ENCODE peak calls at places on chromosomes 5 and 9, in six cellular contexts. Q is brain microvascular endothelial cell, E is lower lobe of right lung, K is AG09319, X is IMR-90, B is AG10803. C is an unnamed sample.

GRCh38 chr5:103467831-103468230 is 94.8 kb downstream of the NUDT12 start:
- DNase-seq in Q (no peak), E (no peak), K (no peak), X (no peak), B (peak; percentile 63), C (no peak)

GRCh38 chr9:371349-371748 is 156.7 kb downstream of the DOCK8 start:
- DNase-seq in Q (no peak), E (no peak), K (no peak), X (no peak), B (no peak), C (no peak)

GRCh38 chr5:39340486-39340885 is 23.8 kb downstream of the C9 start:
- DNase-seq in Q (no peak), E (no peak), K (no peak), X (no peak), B (peak; percentile 26), C (no peak)

GRCh38 chr9:136201609-136202448 is 3.1 kb downstream of the LHX3 start:
- DNase-seq in Q (no peak), E (no peak), K (no peak), X (no peak), B (no peak), C (no peak)

GRCh38 chr5:143135832-143136551 is 267.5 kb downstream of the NR3C1 start:
- DNase-seq in Q (peak; percentile 9), E (no peak), K (no peak), X (peak; percentile 17), B (no peak), C (peak; percentile 59)

GRCh38 chr9:114621561-114621960 is 10.5 kb downstream of the TMEM268 start:
- DNase-seq in Q (no peak), E (no peak), K (no peak), X (no peak), B (no peak), C (no peak)

GRCh38 chr9:83544002-83544698 is 5.9 kb upstream of the FRMD3 start:
- DNase-seq in Q (peak; percentile 57), E (no peak), K (peak; percentile 71), X (peak; percentile 38), B (peak; percentile 90), C (peak; percentile 13)

GRCh38 chr5:68279960-68280359 is 64.4 kb downstream of the PIK3R1 start:
- DNase-seq in Q (no peak), E (no peak), K (no peak), X (no peak), B (no peak), C (no peak)

GRCh38 chr5:6937675-6938074 is 224.4 kb downstream of the TENT4A start:
- DNase-seq in Q (no peak), E (no peak), K (no peak), X (no peak), B (no peak), C (no peak)

GRCh38 chr9:87581513-87581912 is 83.8 kb downstream of the DAPK1 start:
- DNase-seq in Q (no peak), E (no peak), K (no peak), X (no peak), B (no peak), C (peak; percentile 79)

GRCh38 chr5:178115136-178115834 is 2.0 kb downstream of the N4BP3 start:
- DNase-seq in Q (no peak), E (no peak), K (no peak), X (no peak), B (no peak), C (no peak)

GRCh38 chr9:131398204-131398603 is 4.3 kb downstream of the PRRC2B start:
- DNase-seq in Q (no peak), E (peak; percentile 59), K (no peak), X (no peak), B (no peak), C (no peak)

GRCh38 chr9:126436545-126437269 is 110.1 kb downstream of the MVB12B start:
- DNase-seq in Q (no peak), E (no peak), K (no peak), X (peak; percentile 22), B (no peak), C (no peak)

GRCh38 chr9:79578891-79579290 is 7.1 kb downstream of the TLE4 start:
- DNase-seq in Q (no peak), E (no peak), K (no peak), X (no peak), B (peak; percentile 64), C (no peak)

GRCh38 chr5:139650031-139650688 is 2.0 kb downstream of the CXXC5 start:
- DNase-seq in Q (no peak), E (peak; percentile 50), K (no peak), X (no peak), B (no peak), C (no peak)
- TF ChIP-seq CTCF in Q (peak; percentile 60), E (peak; percentile 33), K (peak; percentile 35), X (peak; percentile 35), B (peak; percentile 31), C (peak; percentile 35)

DNA sequence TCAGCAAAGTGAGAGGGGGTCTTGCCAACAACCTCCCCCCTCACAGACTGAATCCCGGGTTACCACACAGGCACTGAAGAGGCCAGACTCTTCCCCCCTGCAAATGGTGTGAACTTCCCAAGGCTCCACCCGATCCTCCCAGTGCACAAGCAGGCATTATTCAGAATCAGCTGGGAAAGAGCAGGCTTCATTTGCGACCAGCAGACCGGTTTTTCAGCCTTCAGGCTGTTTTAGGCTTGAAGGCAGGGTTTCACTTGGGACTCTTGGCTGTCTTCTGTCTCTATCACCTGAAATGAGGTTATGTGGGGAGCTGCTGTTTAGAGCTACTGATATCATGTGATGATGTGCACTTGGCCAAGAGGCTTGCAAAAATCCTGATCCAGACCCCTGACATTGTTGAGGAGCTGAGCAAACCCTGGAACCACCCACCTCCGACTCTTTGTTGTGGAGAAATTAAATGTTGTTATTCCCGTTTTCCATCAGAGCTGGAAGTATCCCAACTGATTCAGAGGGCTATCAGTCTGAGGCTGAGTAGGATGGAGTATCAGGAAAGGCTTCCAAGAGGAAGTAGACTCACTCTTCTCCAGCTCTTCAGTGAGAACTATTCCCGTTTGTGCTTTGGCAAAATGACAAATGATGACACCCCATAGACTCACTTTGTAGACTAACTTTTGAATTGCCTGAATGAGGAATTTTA is 63.3 kb upstream of the ZFR start:
- DNase-seq in Q (peak; percentile 37), E (no peak), K (no peak), X (peak; percentile 95), B (peak; percentile 97), C (no peak)
- TF ChIP-seq CTCF in Q (no peak), E (no peak), K (no peak), X (no peak), B (no peak), C (no peak)

GRCh38 chr9:124284940-124285441 is 27.2 kb downstream of the NEK6 start:
- DNase-seq in Q (peak; percentile 32), E (no peak), K (no peak), X (peak; percentile 50), B (peak; percentile 96), C (no peak)
- TF ChIP-seq CTCF in Q (no peak), E (no peak), K (no peak), X (no peak), B (peak; percentile 6), C (no peak)

GRCh38 chr9:35071814-35072460 is 488 bp downstream of the VCP start:
- DNase-seq in Q (peak; percentile 71), E (peak; percentile 94), K (peak; percentile 70), X (peak; percentile 84), B (peak; percentile 88), C (peak; percentile 55)
- TF ChIP-seq CTCF in Q (peak; percentile 11), E (peak; percentile 52), K (peak; percentile 31), X (peak; percentile 51), B (peak; percentile 18), C (peak; percentile 33)

DNA sequence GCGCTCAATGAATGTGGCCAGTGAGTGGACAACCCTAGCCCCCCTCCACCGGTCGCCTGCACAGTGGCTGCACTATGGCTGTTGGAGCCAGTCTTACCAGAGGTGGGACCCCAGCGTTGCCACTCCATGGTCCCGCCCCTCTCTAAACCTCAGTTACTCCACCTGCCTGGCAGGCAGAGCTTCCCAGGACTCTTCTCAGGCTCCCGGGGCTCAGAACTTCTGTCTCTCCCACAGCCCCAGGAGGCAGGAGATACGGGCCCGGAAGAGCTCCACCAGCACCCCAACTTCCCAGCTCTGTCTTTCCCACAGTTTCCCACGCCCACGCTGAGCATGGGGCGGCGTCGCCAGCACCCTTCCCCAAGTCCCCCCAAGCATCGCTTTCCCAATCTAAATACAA is 975 bp downstream of the RASGEF1C start:
- DNase-seq in Q (no peak), E (no peak), K (no peak), X (no peak), B (no peak), C (no peak)
- TF ChIP-seq CTCF in Q (no peak), E (no peak), K (no peak), X (no peak), B (no peak), C (no peak)

GRCh38 chr9:12882430-12882829 is 107.6 kb downstream of the LURAP1L start:
- DNase-seq in Q (peak; percentile 30), E (no peak), K (peak; percentile 87), X (peak; percentile 72), B (peak; percentile 96), C (no peak)
- TF ChIP-seq CTCF in Q (no peak), E (no peak), K (no peak), X (no peak), B (no peak), C (no peak)

C was measured in retinal pigment epithelial cell.